ENCODE peak calls at places on chromosomes 4 and X, in four cellular contexts. W is foreskin fibroblast, N is T47D, Y is T-helper 1 cell. E is an unnamed sample.

GRCh38 chrX:104567506-104567905 is 1.5 kb downstream of the IL1RAPL2 start:
- DNase-seq in W (peak), N (no peak), Y (no peak), E (no peak)

GRCh38 chr4:107035711-107036601 is at the start of gene DKK2:
- DNase-seq in W (peak), N (peak), Y (no peak), E (no peak)

GRCh38 chrX:2451456-2452316 is 49.1 kb downstream of the DHRSX start:
- DNase-seq in W (peak), N (peak), Y (no peak), E (no peak)

GRCh38 chr4:128301979-128302378 is 14.4 kb upstream of the PGRMC2 start:
- DNase-seq in W (no peak), N (no peak), Y (no peak), E (no peak)

GRCh38 chr4:120043828-120044227 is 22.8 kb downstream of the MAD2L1 start:
- DNase-seq in W (no peak), N (no peak), Y (no peak), E (no peak)

GRCh38 chr4:76996445-76996844 is 46.9 kb downstream of the SEPTIN11 start:
- DNase-seq in W (no peak), N (no peak), Y (no peak), E (no peak)

GRCh38 chr4:1172971-1173757 is 781 bp upstream of the SPON2 start:
- DNase-seq in W (peak), N (no peak), Y (no peak), E (no peak)

GRCh38 chr4:1058198-1058996 is 47.0 kb downstream of the FGFRL1 start:
- DNase-seq in W (no peak), N (no peak), Y (no peak), E (no peak)

GRCh38 chr4:163331629-163332360 is 601 bp downstream of the NPY1R start:
- DNase-seq in W (peak), N (peak), Y (no peak), E (no peak)

GRCh38 chrX:71475906-71476305 is 57.0 kb upstream of the OGT start:
- DNase-seq in W (no peak), N (no peak), Y (no peak), E (no peak)

GRCh38 chr4:123819362-123820035 is 422.9 kb downstream of the SPRY1 start:
- DNase-seq in W (peak), N (no peak), Y (no peak), E (no peak)

GRCh38 chr4:156954598-156954997 is 17.0 kb downstream of the PDGFC start:
- DNase-seq in W (peak), N (no peak), Y (no peak), E (no peak)

E was measured in CD4-positive, CD25-positive, alpha-beta regulatory T cell.